ENCODE peak calls at places on chromosomes 3 and 15, in seven cellular contexts. S, K, J, O, X, N and Z are unnamed samples.

GRCh38 chr15:63371297-63371918 is 10.2 kb downstream of the CA12 start:
- DNase-seq in S (no peak), K (no peak), J (peak; percentile 81), O (no peak), X (no peak), N (no peak), Z (no peak)

GRCh38 chr3:182248349-182248880 is 536.7 kb downstream of the SOX2 start:
- DNase-seq in S (peak; percentile 16), K (no peak), J (no peak), O (no peak), X (no peak), N (peak; percentile 20), Z (no peak)

GRCh38 chr3:35936571-35936970 is 297.2 kb downstream of the ARPP21 start:
- DNase-seq in S (no peak), K (no peak), J (peak; percentile 57), O (no peak), X (no peak), N (no peak), Z (no peak)

GRCh38 chr3:58551636-58552180 is 14.7 kb upstream of the ACOX2 start:
- DNase-seq in S (no peak), K (no peak), J (no peak), O (no peak), X (no peak), N (no peak), Z (no peak)

GRCh38 chr3:30098656-30099454 is 507.5 kb upstream of the TGFBR2 start:
- DNase-seq in S (no peak), K (no peak), J (peak; percentile 60), O (no peak), X (no peak), N (no peak), Z (no peak)

GRCh38 chr15:34039506-34040123 is 611 bp upstream of the AVEN start:
- DNase-seq in S (peak; percentile 17), K (no peak), J (peak; percentile 45), O (no peak), X (no peak), N (no peak), Z (no peak)

GRCh38 chr3:188979669-188980311 is 192.0 kb upstream of the TPRG1 start:
- DNase-seq in S (no peak), K (no peak), J (peak; percentile 25), O (no peak), X (peak; percentile 73), N (no peak), Z (no peak)

GRCh38 chr15:51076898-51077564 is 17.7 kb downstream of the TNFAIP8L3 start:
- DNase-seq in S (peak; percentile 28), K (peak; percentile 74), J (no peak), O (no peak), X (no peak), N (no peak), Z (no peak)

GRCh38 chr3:146250449-146251382 is at the start of gene PLSCR4:
- DNase-seq in S (peak; percentile 45), K (peak; percentile 79), J (peak; percentile 47), O (no peak), X (peak; percentile 55), N (peak; percentile 66), Z (peak; percentile 49)

GRCh38 chr3:16849795-16850194 is 35.0 kb upstream of the PLCL2 start:
- DNase-seq in S (no peak), K (no peak), J (peak; percentile 55), O (no peak), X (no peak), N (no peak), Z (peak; percentile 9)

GRCh38 chr15:48987142-48987541 is 23.4 kb upstream of the SHC4 start:
- DNase-seq in S (no peak), K (no peak), J (no peak), O (no peak), X (no peak), N (no peak), Z (no peak)

GRCh38 chr15:49824700-49825099 is 203.9 kb downstream of the DTWD1 start:
- DNase-seq in S (no peak), K (no peak), J (no peak), O (no peak), X (no peak), N (no peak), Z (no peak)

GRCh38 chr3:64915778-64916177 is 228.0 kb upstream of the ADAMTS9 start:
- DNase-seq in S (no peak), K (no peak), J (peak; percentile 21), O (no peak), X (no peak), N (peak; percentile 7), Z (no peak)

GRCh38 chr15:66757030-66757429 is 55.0 kb downstream of the SMAD6 start:
- DNase-seq in S (no peak), K (no peak), J (no peak), O (no peak), X (no peak), N (no peak), Z (no peak)